ENCODE peak calls at places on chromosome 16, in five cellular contexts. X is NCI-H774, K is Peyer's patch, B is EL, O is lower leg skin. F is an unnamed sample.

GRCh38 chr16:15899538-15900100 is 11.2 kb upstream of the CEP20 start:
- DNase-seq in K (no peak), O (peak; percentile 62), B (peak; percentile 86), X (no peak), F (no peak)

GRCh38 chr16:85028638-85029412 is 1.2 kb downstream of the KIAA0513 start:
- DNase-seq in K (peak; percentile 67), X (no peak), O (peak; percentile 65), B (peak; percentile 47), F (peak; percentile 44)

GRCh38 chr16:56710181-56710737 is 19.7 kb upstream of the NUP93 start:
- DNase-seq in X (no peak), B (no peak), K (no peak), O (no peak), F (no peak)

GRCh38 chr16:69397821-69398521 is 12.2 kb upstream of the TERF2 start:
- DNase-seq in B (peak; percentile 86), K (no peak), X (no peak), O (no peak), F (peak; percentile 29)

GRCh38 chr16:82182237-82183003 is 12.4 kb upstream of the MPHOSPH6 start:
- DNase-seq in O (no peak), B (no peak), K (no peak), X (peak; percentile 15), F (no peak)

GRCh38 chr16:2038359-2039285 is 9.0 kb downstream of the NTHL1 start:
- DNase-seq in B (no peak), O (no peak), X (no peak), K (no peak), F (peak; percentile 64)

GRCh38 chr16:86498661-86499493 is 11.4 kb upstream of the FOXF1 start:
- DNase-seq in B (no peak), K (no peak), O (no peak), X (no peak), F (no peak)

GRCh38 chr16:67101301-67101675 is 8.5 kb upstream of the PHAF1 start:
- DNase-seq in B (peak; percentile 67), K (no peak), X (no peak), O (no peak), F (no peak)

GRCh38 chr16:88315543-88316105 is 67.1 kb upstream of the ZNF469 start:
- DNase-seq in O (no peak), X (no peak), K (no peak), B (peak; percentile 66), F (peak; percentile 48)

F was measured in uterus.